ENCODE peak calls at places on chromosomes 1 and 21, in eight cellular contexts. I, C, Z, L, O, H, N and V are unnamed samples.

GRCh38 chr1:84883286-84883685 is 9.7 kb downstream of the LPAR3 start:
- DNase-seq in L (no peak), Z (no peak), O (peak; percentile 53), H (no peak), C (no peak), N (no peak), I (no peak), V (no peak)

GRCh38 chr1:173038875-173039554 is 11.7 kb downstream of the TNFSF18 start:
- DNase-seq in H (no peak), N (no peak), C (no peak), Z (no peak), I (no peak), O (no peak), L (no peak), V (no peak)

GRCh38 chr1:100624886-100625430 is 87.0 kb downstream of the GPR88 start:
- DNase-seq in Z (no peak), N (no peak), I (no peak), L (no peak), C (no peak), H (no peak), O (no peak), V (no peak)

GRCh38 chr1:236143104-236143948 is 987 bp downstream of the GPR137B start:
- DNase-seq in I (no peak), L (no peak), N (no peak), O (peak; percentile 79), C (no peak), H (no peak), Z (no peak), V (no peak)

GRCh38 chr21:37878946-37879660 is 37.2 kb downstream of the KCNJ6 start:
- DNase-seq in L (no peak), N (peak; percentile 41), C (no peak), H (peak; percentile 62), O (peak; percentile 47), I (no peak), Z (no peak), V (no peak)

GRCh38 chr1:59487335-59488031 is 190.6 kb downstream of the FGGY start:
- DNase-seq in H (no peak), L (no peak), O (peak; percentile 65), C (no peak), Z (no peak), N (no peak), I (no peak), V (no peak)

GRCh38 chr1:869499-870244 is 54.1 kb upstream of the SAMD11 start:
- DNase-seq in O (peak; percentile 62), N (peak; percentile 20), I (peak; percentile 39), L (peak; percentile 81), H (peak; percentile 39), C (peak; percentile 9), Z (peak; percentile 84), V (peak; percentile 59)

GRCh38 chr21:16794944-16795343 is 717.9 kb upstream of the CXADR start:
- DNase-seq in L (no peak), I (no peak), C (peak; percentile 3), H (peak; percentile 73), O (peak; percentile 78), N (peak; percentile 8), Z (no peak), V (no peak)

GRCh38 chr1:71196685-71197084 is 115.8 kb upstream of the ZRANB2 start:
- DNase-seq in O (peak; percentile 45), L (no peak), N (no peak), Z (no peak), C (no peak), I (no peak), H (no peak), V (peak; percentile 4)

GRCh38 chr1:184422490-184423233 is 35.8 kb downstream of the C1orf21 start:
- DNase-seq in I (no peak), C (no peak), N (no peak), H (no peak), O (no peak), L (no peak), Z (no peak), V (no peak)

GRCh38 chr1:201000391-201000790 is 23.1 kb downstream of the KIF21B start:
- DNase-seq in N (no peak), O (no peak), L (no peak), C (no peak), Z (no peak), H (no peak), I (no peak), V (no peak)

GRCh38 chr1:27392096-27392777 is at the start of gene GPR3:
- DNase-seq in L (peak; percentile 92), Z (peak; percentile 93), O (peak; percentile 97), C (peak; percentile 79), H (peak; percentile 88), I (peak; percentile 76), N (peak; percentile 89), V (peak; percentile 93)

GRCh38 chr1:29912413-29912812 is 676.1 kb downstream of the PTPRU start:
- DNase-seq in I (no peak), C (peak; percentile 8), L (no peak), O (no peak), H (peak; percentile 29), N (no peak), Z (no peak), V (peak; percentile 2)

GRCh38 chr1:63590161-63590560 is 3.0 kb upstream of the PGM1 start:
- DNase-seq in N (no peak), O (no peak), L (no peak), Z (no peak), H (no peak), C (no peak), I (no peak), V (no peak)

GRCh38 chr1:155794605-155795265 is 62.3 kb downstream of the GON4L start:
- DNase-seq in H (no peak), O (no peak), I (no peak), N (no peak), L (no peak), C (no peak), Z (no peak), V (no peak)

GRCh38 chr1:108512239-108513071 is 47.4 kb upstream of the EEIG2 start:
- DNase-seq in N (no peak), H (peak; percentile 34), L (no peak), I (no peak), Z (no peak), O (peak; percentile 44), C (no peak), V (peak; percentile 47)

GRCh38 chr21:44401386-44402160 is 48.2 kb downstream of the TRPM2 start:
- DNase-seq in C (no peak), I (no peak), O (no peak), H (no peak), Z (no peak), N (no peak), L (no peak), V (no peak)

GRCh38 chr1:100834779-100835645 is 59.6 kb downstream of the EXTL2 start:
- DNase-seq in N (no peak), L (no peak), H (peak; percentile 21), O (no peak), Z (no peak), I (no peak), C (peak; percentile 25), V (peak; percentile 4)

GRCh38 chr1:151832318-151832984 is 849 bp upstream of the RORC start:
- DNase-seq in L (peak; percentile 98), Z (no peak), N (no peak), I (no peak), O (peak; percentile 66), H (peak; percentile 38), C (peak; percentile 70), V (peak; percentile 88)

GRCh38 chr1:230408971-230409370 is 17.2 kb downstream of the PGBD5 start:
- DNase-seq in C (no peak), H (no peak), L (no peak), O (no peak), Z (no peak), I (no peak), N (no peak), V (no peak)

GRCh38 chr1:248810727-248811513 is 14.8 kb downstream of the SH3BP5L start:
- DNase-seq in O (peak; percentile 41), N (no peak), C (no peak), Z (no peak), L (peak; percentile 49), H (no peak), I (no peak), V (no peak)

GRCh38 chr1:6011161-6011945 is 19.1 kb upstream of the NPHP4 start:
- DNase-seq in C (no peak), H (no peak), Z (no peak), N (no peak), L (no peak), I (no peak), O (no peak), V (no peak)

GRCh38 chr1:163535807-163536206 is 214.1 kb downstream of the NUF2 start:
- DNase-seq in N (no peak), C (no peak), L (no peak), O (peak; percentile 52), I (no peak), Z (no peak), H (peak; percentile 35), V (peak; percentile 61)

GRCh38 chr1:209618756-209619420 is 33.3 kb downstream of the LAMB3 start:
- DNase-seq in O (peak; percentile 54), N (peak; percentile 23), L (no peak), H (no peak), C (no peak), I (peak; percentile 23), Z (no peak), V (no peak)

GRCh38 chr1:147760481-147761260 is at the start of gene GJA5:
- DNase-seq in N (no peak), I (no peak), C (no peak), L (no peak), Z (no peak), H (no peak), O (peak; percentile 25), V (no peak)

GRCh38 chr1:231359113-231359512 is 21.0 kb downstream of the SPRTN start:
- DNase-seq in Z (no peak), N (no peak), O (peak; percentile 88), I (no peak), H (peak; percentile 39), C (no peak), L (no peak), V (no peak)

GRCh38 chr1:217393901-217394300 is 237.0 kb downstream of the GPATCH2 start:
- DNase-seq in I (no peak), Z (no peak), H (peak; percentile 11), O (no peak), L (no peak), N (no peak), C (no peak), V (peak; percentile 52)

GRCh38 chr21:42145569-42146250 is 73.2 kb upstream of the ABCG1 start:
- DNase-seq in L (peak; percentile 59), O (peak; percentile 89), C (peak; percentile 33), Z (peak; percentile 69), H (peak; percentile 44), I (peak; percentile 53), N (peak; percentile 37), V (peak; percentile 95)

GRCh38 chr1:236800623-236801022 is 5.5 kb downstream of the MTR start:
- DNase-seq in N (no peak), Z (no peak), L (no peak), C (no peak), O (no peak), I (no peak), H (no peak), V (no peak)

GRCh38 chr1:50348449-50349241 is 74.6 kb downstream of the DMRTA2 start:
- DNase-seq in N (peak; percentile 60), C (peak; percentile 69), H (peak; percentile 57), Z (peak; percentile 54), I (peak; percentile 14), O (peak; percentile 81), L (peak; percentile 42), V (peak; percentile 52)